ENCODE peak calls at places on chromosomes 11 and 22, in four cellular contexts. Q is OCI-LY7, L is GM23248, N is neural progenitor cell. Y is an unnamed sample.
A peak's percentile ranks its signal among the peaks of the same experiment; 100 is the strongest.

GRCh38 chr22:23143119-23143518 is 1.3 kb upstream of the RSPH14 start:
- DNase-seq in N (no peak), Q (no peak), L (no peak), Y (no peak)

GRCh38 chr22:25448435-25449051 is 115.9 kb upstream of the GRK3 start:
- DNase-seq in Q (peak; percentile 21), N (peak; percentile 28), L (peak; percentile 64), Y (peak; percentile 30)

GRCh38 chr22:50564289-50564688 is 1.6 kb upstream of the SYCE3 start:
- DNase-seq in Q (no peak), N (no peak), L (no peak), Y (no peak)

GRCh38 chr11:26365284-26365683 is 33.4 kb downstream of the ANO3 start:
- DNase-seq in N (no peak), L (no peak), Q (no peak), Y (no peak)

GRCh38 chr11:113484223-113484622 is 9.0 kb upstream of the DRD2 start:
- DNase-seq in Q (no peak), N (no peak), L (no peak), Y (no peak)

GRCh38 chr22:33082221-33082620 is 24.0 kb upstream of the SYN3 start:
- DNase-seq in N (no peak), L (no peak), Q (no peak), Y (no peak)

GRCh38 chr11:105621985-105622384 is 12.1 kb downstream of the GRIA4 start:
- DNase-seq in L (no peak), Q (no peak), N (no peak), Y (no peak)

GRCh38 chr11:99934008-99934407 is 753.1 kb upstream of the ARHGAP42 start:
- DNase-seq in N (no peak), L (peak; percentile 5), Q (no peak), Y (no peak)

GRCh38 chr11:108199446-108200321 is 22.8 kb downstream of the NPAT start:
- DNase-seq in L (peak; percentile 66), Q (no peak), N (no peak), Y (no peak)

GRCh38 chr22:29269731-29270474 is 1.8 kb downstream of the EWSR1 start:
- DNase-seq in L (peak; percentile 38), N (peak; percentile 24), Q (peak; percentile 30), Y (no peak)

GRCh38 chr11:3153291-3153861 is 11.7 kb downstream of the OSBPL5 start:
- DNase-seq in N (no peak), L (peak; percentile 91), Q (no peak), Y (peak; percentile 38)

GRCh38 chr11:14812776-14813175 is 79.3 kb downstream of the CYP2R1 start:
- DNase-seq in Q (no peak), L (no peak), N (peak; percentile 43), Y (no peak)

GRCh38 chr22:17563936-17564391 is 666 bp downstream of the SLC25A18 start:
- DNase-seq in N (no peak), L (peak; percentile 81), Q (no peak), Y (no peak)

GRCh38 chr22:17888855-17889254 is 114.6 kb upstream of the BID start:
- DNase-seq in N (peak; percentile 69), Q (peak; percentile 48), L (no peak), Y (no peak)

GRCh38 chr11:57251491-57252104 is 14.5 kb upstream of the APLNR start:
- DNase-seq in L (peak; percentile 55), Q (no peak), N (no peak), Y (peak; percentile 31)

GRCh38 chr11:86464509-86465221 is 90.0 kb downstream of the CCDC81 start:
- DNase-seq in N (no peak), L (no peak), Q (no peak), Y (no peak)

GRCh38 chr11:117097567-117098268 is 510 bp downstream of the SIK3 start:
- DNase-seq in Q (peak; percentile 66), N (peak; percentile 68), L (peak; percentile 61), Y (peak; percentile 70)

GRCh38 chr22:38735465-38736256 is 20.1 kb downstream of the SUN2 start:
- DNase-seq in N (no peak), L (no peak), Q (no peak), Y (no peak)

GRCh38 chr22:48822278-48823233 is 1005.1 kb downstream of the BRD1 start:
- DNase-seq in L (no peak), N (no peak), Q (no peak), Y (no peak)

GRCh38 chr11:60844870-60845221 is 2.9 kb downstream of the CCDC86 start:
- DNase-seq in N (no peak), Q (no peak), L (no peak), Y (peak; percentile 48)

GRCh38 chr11:67664696-67665536 is 9.5 kb downstream of the ALDH3B2 start:
- DNase-seq in L (no peak), Q (no peak), N (no peak), Y (no peak)

GRCh38 chr22:19940536-19941364 is 822 bp upstream of the COMT start:
- DNase-seq in Q (no peak), N (no peak), L (peak; percentile 36), Y (no peak)

GRCh38 chr22:41491379-41492100 is 22.6 kb downstream of the ACO2 start:
- DNase-seq in Q (no peak), L (no peak), N (no peak), Y (no peak)

GRCh38 chr11:35343033-35343598 is 76.2 kb downstream of the SLC1A2 start:
- DNase-seq in N (no peak), L (no peak), Q (no peak), Y (no peak)

GRCh38 chr11:62961017-62961416 is 23.8 kb downstream of the SLC22A6 start:
- DNase-seq in N (no peak), Q (no peak), L (no peak), Y (no peak)

GRCh38 chr11:61602775-61603569 is 22.1 kb upstream of the SYT7 start:
- DNase-seq in N (no peak), L (peak; percentile 98), Q (no peak), Y (peak; percentile 88)

GRCh38 chr11:125777309-125777708 is 1.3 kb downstream of the PATE2 start:
- DNase-seq in N (no peak), L (peak; percentile 68), Q (no peak), Y (no peak)

GRCh38 chr22:39731881-39732555 is 161.5 kb downstream of the CACNA1I start:
- DNase-seq in L (no peak), Q (no peak), N (no peak), Y (no peak)

GRCh38 chr11:105230586-105230985 is 91.0 kb upstream of the CARD18 start:
- DNase-seq in Q (no peak), L (no peak), N (no peak), Y (peak; percentile 34)

GRCh38 chr11:5891216-5891800 is 1.7 kb upstream of the OR52E5 start:
- DNase-seq in L (peak; percentile 34), Q (peak; percentile 14), N (no peak), Y (no peak)

GRCh38 chr11:43576834-43577521 is 103.6 kb upstream of the HSD17B12 start:
- DNase-seq in Q (no peak), L (peak; percentile 80), N (peak; percentile 93), Y (peak; percentile 73)

DNA sequence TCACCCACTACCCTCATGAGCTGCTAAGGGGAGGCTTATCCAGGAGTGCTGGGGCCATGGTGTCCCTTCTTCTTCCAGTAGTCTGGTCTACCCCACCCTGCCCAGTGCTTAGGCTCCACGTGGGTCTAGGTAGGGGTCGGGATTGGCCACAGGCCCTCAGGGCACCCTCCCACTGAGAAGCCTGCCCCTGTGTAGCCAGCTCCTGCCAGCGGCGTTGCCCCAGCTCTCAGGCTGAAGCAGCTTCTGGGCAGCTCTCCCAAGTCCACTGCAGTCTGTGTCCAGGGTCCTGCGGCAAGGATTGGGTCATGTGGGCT is 24.0 kb upstream of the RIC3 start:
- DNase-seq in L (no peak), N (no peak), Q (no peak), Y (no peak)
- H2AFZ ChIP-seq in L (no peak overlapping the region), N (no peak overlapping the region), Q (no peak overlapping the region), Y (no peak overlapping the region)

GRCh38 chr11:77213029-77213579 is 85.1 kb downstream of the MYO7A start:
- DNase-seq in L (no peak), Q (no peak), N (no peak), Y (no peak)

GRCh38 chr11:77212314-77213007 is 84.4 kb downstream of the MYO7A start:
- DNase-seq in Q (no peak), L (no peak), N (peak; percentile 1), Y (no peak)

GRCh38 chr11:77215106-77215505 is 86.4 kb downstream of the GDPD4 start:
- DNase-seq in Q (no peak), N (no peak), L (no peak), Y (no peak)

GRCh38 chr11:77213589-77214428 is 85.8 kb downstream of the MYO7A start:
- DNase-seq in Q (no peak), L (no peak), N (no peak), Y (no peak)

DNA sequence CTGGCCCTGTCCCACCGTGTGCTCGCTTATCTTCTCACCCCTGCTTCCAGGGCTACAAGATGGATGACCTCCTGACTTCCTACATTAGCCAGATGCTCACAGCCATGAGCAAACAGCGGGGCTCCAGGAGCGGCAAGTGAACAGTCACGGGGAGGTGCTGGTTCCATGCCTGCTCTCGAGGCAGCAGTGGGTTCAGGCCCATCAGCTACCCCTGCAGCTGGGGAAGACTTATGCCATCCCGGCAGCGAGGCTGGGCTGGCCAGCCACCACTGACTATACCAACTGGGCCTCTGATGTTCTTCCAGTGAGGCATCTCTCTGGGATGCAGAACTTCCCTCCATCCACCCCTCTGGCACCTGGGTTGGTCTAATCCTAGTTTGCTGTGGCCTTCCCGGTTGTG is 86.5 kb downstream of the MYO7A start:
- DNase-seq in L (no peak), Q (no peak), N (no peak), Y (no peak)
- TF ChIP-seq EZH2phosphoT487 in L (no peak), Q (no peak), N (no peak), Y (no peak)

DNA sequence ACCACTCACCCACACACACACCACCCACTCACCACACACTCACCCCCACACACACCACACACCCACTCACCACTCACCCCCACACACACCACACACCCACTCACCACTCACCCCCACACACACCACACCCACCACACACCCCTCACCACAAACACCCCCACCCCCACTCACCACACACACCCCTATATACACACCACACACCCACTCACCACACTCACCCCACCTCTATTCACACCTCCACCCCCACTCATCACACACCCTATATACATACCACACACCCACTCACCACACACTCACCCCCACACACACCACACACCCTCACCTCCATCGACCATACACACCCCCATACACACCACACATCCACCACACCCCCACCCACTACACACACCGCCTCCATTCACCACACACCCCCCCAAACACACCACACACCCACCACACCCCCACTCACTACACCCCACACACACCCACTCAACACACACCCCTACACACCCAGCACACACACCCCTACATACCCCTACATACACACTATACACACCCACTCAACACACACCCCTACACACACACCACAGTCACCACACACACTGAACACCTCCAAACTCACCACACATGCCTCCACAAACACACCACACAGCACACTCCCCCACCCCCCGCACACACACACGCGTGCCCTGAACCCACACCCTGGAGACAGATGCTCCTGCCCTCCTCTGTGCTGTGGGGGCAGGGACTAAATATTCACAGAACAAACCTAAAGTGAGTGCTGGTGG is 19.0 kb upstream of the TTLL12 start:
- DNase-seq in N (no peak), Q (no peak), L (no peak), Y (no peak)
- H2AFZ ChIP-seq in N (no peak overlapping the region), Q (no peak overlapping the region), L (no peak overlapping the region), Y (no peak overlapping the region)

DNA sequence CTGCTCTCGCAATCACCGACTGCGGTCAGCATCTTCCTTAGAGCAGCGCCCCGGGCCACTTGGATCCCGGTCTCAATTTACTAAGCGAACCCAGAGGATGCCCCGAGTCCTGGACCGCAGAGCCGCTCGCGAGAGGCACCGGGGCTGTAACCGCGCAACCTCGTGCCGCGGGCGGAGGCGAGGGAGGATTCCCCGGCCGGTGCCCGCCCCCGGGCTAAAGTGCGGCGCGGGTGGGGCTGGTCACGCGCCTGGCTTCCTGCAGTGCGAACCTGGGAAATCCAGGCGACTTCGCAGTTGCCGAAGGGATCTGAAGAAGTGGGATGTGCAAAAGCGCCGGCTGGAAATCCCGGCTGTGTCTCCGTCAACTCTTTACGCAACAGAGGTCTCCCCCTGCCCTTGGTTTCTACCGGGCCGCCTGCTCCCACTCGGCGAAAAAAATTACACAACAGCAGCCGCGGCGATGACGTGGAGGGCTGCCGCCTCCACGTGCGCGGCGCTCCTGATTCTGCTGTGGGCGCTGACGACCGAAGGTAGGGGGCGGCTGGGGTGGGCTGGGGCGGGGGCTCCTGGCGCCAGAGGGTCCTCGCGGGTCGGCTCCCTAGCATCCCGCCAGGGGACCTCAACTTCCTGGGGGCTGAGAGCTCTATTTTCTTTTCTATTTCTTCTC is at the start of gene NCR3LG1:
- DNase-seq in N (peak; percentile 71), Q (peak; percentile 42), L (peak; percentile 88), Y (peak; percentile 86)
- TF ChIP-seq EZH2phosphoT487 in N (no peak), Q (no peak), L (no peak), Y (no peak)

Y was measured in hepatocyte.